ENCODE peak calls at places on chromosome 10, in eight cellular contexts. L, N, E, X, M, D, G and Z are unnamed samples.

GRCh38 chr10:36462194-36462593 is 663.2 kb upstream of the ANKRD30A start:
- DNase-seq in M (no peak), X (no peak), G (no peak), L (peak), E (no peak), D (no peak), N (no peak), Z (peak)

GRCh38 chr10:75683158-75683557 is 251.7 kb downstream of the LRMDA start:
- DNase-seq in E (no peak), D (no peak), N (no peak), X (no peak), L (no peak), M (no peak), G (no peak), Z (no peak)

GRCh38 chr10:114607358-114607998 is 50.6 kb downstream of the ABLIM1 start:
- DNase-seq in X (no peak), E (no peak), N (no peak), L (peak), G (no peak), D (no peak), M (no peak), Z (no peak)

GRCh38 chr10:49398000-49398861 is 2.3 kb upstream of the DRGX start:
- DNase-seq in X (peak), N (peak), G (no peak), E (peak), M (peak), L (peak), D (no peak), Z (no peak)

GRCh38 chr10:30865141-30865926 is 166.3 kb downstream of the ZNF438 start:
- DNase-seq in M (no peak), X (no peak), G (no peak), D (no peak), L (peak), N (no peak), E (no peak), Z (no peak)

GRCh38 chr10:44959243-44960097 is at the start of gene RASSF4:
- DNase-seq in L (peak), M (peak), E (peak), G (peak), D (peak), X (peak), N (peak), Z (peak)

GRCh38 chr10:110407301-110408170 is 90.2 kb upstream of the DUSP5 start:
- DNase-seq in M (no peak), L (no peak), G (no peak), N (no peak), D (no peak), E (no peak), X (no peak), Z (no peak)

GRCh38 chr10:34661580-34661979 is 153.5 kb downstream of the PARD3 start:
- DNase-seq in M (no peak), G (no peak), X (no peak), D (no peak), E (no peak), N (no peak), L (no peak), Z (no peak)

GRCh38 chr10:50470798-50471582 is 152.8 kb downstream of the SGMS1 start:
- DNase-seq in G (no peak), N (peak), D (no peak), E (no peak), M (no peak), L (peak), X (peak), Z (no peak)

GRCh38 chr10:33271969-33272583 is 62.4 kb downstream of the NRP1 start:
- DNase-seq in D (no peak), L (no peak), N (no peak), E (no peak), X (no peak), G (no peak), M (no peak), Z (no peak)

GRCh38 chr10:125284875-125285597 is 124.7 kb upstream of the CTBP2 start:
- DNase-seq in G (no peak), M (no peak), N (peak), L (peak), E (no peak), X (no peak), D (no peak), Z (no peak)

GRCh38 chr10:32953277-32953927 is 4.6 kb downstream of the ITGB1 start:
- DNase-seq in L (no peak), X (peak), E (no peak), M (no peak), G (no peak), N (peak), D (no peak), Z (no peak)

GRCh38 chr10:91864744-91865143 is 44.5 kb downstream of the FGFBP3 start:
- DNase-seq in D (no peak), M (no peak), E (no peak), G (no peak), N (no peak), X (no peak), L (peak), Z (no peak)

GRCh38 chr10:21926949-21927348 is 76.6 kb downstream of the DNAJC1 start:
- DNase-seq in D (no peak), M (no peak), E (peak), N (peak), X (peak), G (no peak), L (peak), Z (no peak)

GRCh38 chr10:124436191-124436638 is 13.6 kb downstream of the NKX1-2 start:
- DNase-seq in X (no peak), D (no peak), E (no peak), N (no peak), L (no peak), G (no peak), M (no peak), Z (no peak)

GRCh38 chr10:84668186-84668763 is 339.9 kb downstream of the CCSER2 start:
- DNase-seq in D (no peak), X (no peak), E (no peak), G (no peak), L (no peak), M (no peak), N (no peak), Z (no peak)

GRCh38 chr10:5776881-5777197 is 36.4 kb downstream of the GDI2 start:
- DNase-seq in M (no peak), D (no peak), X (no peak), G (no peak), N (no peak), L (peak), E (peak), Z (peak)

GRCh38 chr10:117216611-117217195 is 19.4 kb downstream of the KCNK18 start:
- DNase-seq in E (peak), D (peak), L (peak), N (peak), X (peak), M (peak), G (no peak), Z (no peak)

GRCh38 chr10:110881247-110881646 is 9.5 kb downstream of the PDCD4 start:
- DNase-seq in M (no peak), N (no peak), E (no peak), G (no peak), D (no peak), X (no peak), L (no peak), Z (no peak)

GRCh38 chr10:110860576-110861241 is 11.0 kb upstream of the PDCD4 start:
- DNase-seq in N (no peak), M (no peak), X (peak), D (no peak), L (no peak), E (no peak), G (no peak), Z (no peak)

GRCh38 chr10:17229967-17230682 is 2.1 kb downstream of the VIM start:
- DNase-seq in N (peak), X (peak), G (peak), M (peak), E (peak), D (peak), L (peak), Z (peak)
- TF ChIP-seq POLR2A in N (peak), X (peak), G (no peak), M (no peak), E (peak), D (peak), L (peak), Z (no peak)

DNA sequence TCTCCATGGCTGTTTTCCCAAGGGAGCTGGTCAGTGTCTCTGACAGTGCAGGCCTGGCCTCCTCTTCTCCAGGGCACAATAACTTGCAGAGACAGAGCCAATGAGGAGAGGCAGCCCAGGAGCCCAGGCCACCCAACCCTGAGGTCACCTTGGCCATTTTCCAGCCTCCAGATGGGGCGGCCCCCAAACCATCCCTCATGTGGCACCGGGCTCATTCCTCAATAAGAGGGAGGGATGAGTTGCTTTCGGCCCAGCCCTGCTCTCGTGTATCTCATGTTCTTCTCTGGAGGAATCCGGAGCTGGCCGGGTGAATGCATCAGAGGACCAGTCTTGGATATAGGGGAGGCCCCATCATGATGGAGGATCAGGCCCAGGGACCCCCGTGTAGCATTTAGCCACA is 98.9 kb downstream of the C10orf105 start:
- DNase-seq in M (no peak), L (no peak), X (no peak), N (no peak), E (no peak), G (no peak), D (no peak), Z (no peak)
- H3K27ac ChIP-seq in M (peak), L (no peak), X (no peak), N (no peak), E (no peak), G (peak), D (peak), Z (peak)

DNA sequence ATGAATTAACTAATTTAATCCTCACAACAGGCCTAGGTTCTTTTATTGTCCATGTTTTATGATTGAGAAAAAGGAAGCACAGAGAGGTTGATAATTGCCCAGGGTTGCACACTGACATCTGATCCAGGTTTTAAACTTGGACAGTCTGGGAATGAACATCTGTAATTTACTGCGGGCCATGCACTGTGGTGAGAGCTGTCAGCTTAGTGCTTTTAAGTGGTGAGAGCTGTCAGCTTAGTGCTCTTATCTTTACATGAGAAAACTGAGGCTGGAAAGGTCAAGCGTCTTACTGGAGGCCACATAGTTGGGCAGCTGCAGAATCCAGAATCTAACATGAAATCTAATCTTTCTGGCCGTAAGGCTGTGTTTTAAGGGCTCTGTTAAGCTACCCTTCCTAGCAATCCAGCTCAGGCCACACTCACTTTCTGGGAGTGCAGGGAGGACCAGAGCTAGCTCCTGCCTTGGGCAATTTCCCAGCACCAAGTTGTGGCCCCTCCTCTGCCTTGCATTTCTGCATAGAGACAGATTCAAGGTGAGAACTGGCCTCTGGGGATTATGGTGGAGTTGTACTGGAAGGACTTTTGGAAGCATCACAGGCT is 70.2 kb downstream of the SORCS3 start:
- DNase-seq in X (no peak), E (no peak), D (no peak), M (no peak), L (no peak), N (no peak), G (no peak), Z (no peak)
- H3K4me3 ChIP-seq in X (no peak), E (no peak), D (no peak), M (no peak), L (no peak), N (no peak), G (no peak), Z (no peak)

GRCh38 chr10:98173258-98173657 is 38.8 kb downstream of the R3HCC1L start:
- DNase-seq in E (no peak), D (no peak), M (no peak), X (no peak), G (no peak), N (no peak), L (no peak), Z (no peak)
- TF ChIP-seq POLR2A in E (no peak), D (no peak), M (no peak), X (no peak), G (no peak), N (no peak), L (no peak), Z (no peak)

DNA sequence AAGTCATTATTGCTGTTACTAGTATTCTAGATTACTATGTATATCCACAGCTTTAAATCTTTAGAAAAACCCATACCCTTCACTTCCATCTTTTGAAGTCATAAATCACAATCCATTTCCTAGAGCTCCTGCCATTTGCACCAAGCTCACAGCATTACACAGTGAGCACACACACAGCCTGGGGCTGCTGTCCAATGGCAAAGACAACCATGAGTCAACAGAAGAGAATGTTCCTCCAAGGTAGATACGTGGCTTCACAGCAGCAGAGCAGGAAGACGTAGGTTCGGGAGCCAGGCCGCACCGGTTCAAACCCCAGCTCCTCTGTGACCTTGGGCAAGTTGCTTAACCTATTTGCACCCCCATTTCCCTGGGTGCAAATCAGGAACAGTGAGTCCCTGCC is 234.6 kb downstream of the DIP2C start:
- DNase-seq in M (no peak), E (peak), L (peak), G (no peak), D (peak), X (peak), N (peak), Z (peak)
- H3K27ac ChIP-seq in M (peak), E (no peak), L (peak), G (no peak), D (no peak), X (no peak), N (peak), Z (peak)

DNA sequence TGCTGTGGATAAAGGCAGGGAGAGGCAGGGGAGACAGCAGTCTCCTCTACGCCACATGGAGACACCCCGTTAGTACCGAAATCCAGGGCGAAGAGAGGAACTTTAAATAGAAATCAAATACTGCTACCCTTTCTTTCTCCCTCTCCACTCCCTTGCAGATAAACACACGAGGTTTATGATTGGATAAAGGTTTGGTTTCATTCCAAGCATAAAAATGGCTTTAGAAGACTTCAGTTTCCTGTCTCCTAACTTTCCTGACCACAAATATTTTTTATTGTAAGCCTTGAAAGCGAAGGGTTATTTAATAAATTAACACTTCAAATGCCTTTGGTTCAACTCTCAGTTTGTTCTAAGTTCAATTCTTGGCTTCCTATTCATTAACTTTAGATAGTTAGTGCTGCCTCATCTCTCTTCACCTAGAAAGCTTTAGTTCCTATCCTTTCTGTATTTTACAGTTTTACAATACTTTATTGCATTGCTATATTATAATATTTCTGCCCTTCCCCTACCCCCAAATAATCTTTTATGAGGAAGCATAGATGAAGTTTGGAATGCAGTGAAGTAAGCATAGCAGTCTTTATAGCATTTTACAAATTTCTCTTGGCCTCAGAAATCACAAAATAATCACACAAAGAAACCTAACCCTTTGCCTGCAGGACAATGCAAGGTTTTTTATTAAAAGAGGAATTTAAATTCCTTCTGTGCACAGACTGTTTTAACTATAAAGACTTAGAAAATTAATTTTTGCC is 31.6 kb upstream of the ARID5B start:
- DNase-seq in L (peak), G (no peak), X (no peak), M (no peak), N (no peak), D (no peak), E (no peak), Z (no peak)
- H3K4me3 ChIP-seq in L (peak), G (no peak), X (no peak), M (no peak), N (no peak), D (no peak), E (no peak), Z (no peak)